ENCODE peak calls at places on chromosomes 4 and X, in six cellular contexts. D, L, H, O, X and K are unnamed samples.
A peak's percentile ranks its signal among the peaks of the same experiment; 100 is the strongest.

GRCh38 chrX:86028681-86029080 is 18.7 kb downstream of the CHM start:
- DNase-seq in H (no peak), O (no peak), L (no peak), X (no peak), D (no peak), K (no peak)

GRCh38 chr4:54228064-54228527 is 997 bp upstream of the PDGFRA start:
- DNase-seq in L (peak; percentile 91), H (peak; percentile 83), X (no peak), O (peak; percentile 85), D (peak; percentile 88), K (peak; percentile 52)

GRCh38 chrX:110425222-110425621 is 66.6 kb downstream of the RTL9 start:
- DNase-seq in H (no peak), D (peak; percentile 14), X (no peak), L (no peak), O (no peak), K (no peak)

GRCh38 chrX:66728818-66729271 is 90.0 kb upstream of the EDA2R start:
- DNase-seq in X (peak; percentile 39), L (peak; percentile 50), H (peak; percentile 67), O (peak; percentile 76), D (peak; percentile 92), K (no peak)

GRCh38 chr4:16187455-16187854 is 38.8 kb downstream of the TAPT1 start:
- DNase-seq in L (no peak), D (no peak), O (no peak), X (no peak), H (no peak), K (no peak)

GRCh38 chr4:138911903-138912713 is 103.5 kb upstream of the NOCT start:
- DNase-seq in X (no peak), D (no peak), L (no peak), O (no peak), H (no peak), K (no peak)

GRCh38 chrX:73836956-73837477 is 274.0 kb downstream of the CHIC1 start:
- DNase-seq in L (no peak), X (no peak), H (no peak), D (no peak), O (no peak), K (no peak)

GRCh38 chrX:68945603-68946228 is 116.9 kb downstream of the EFNB1 start:
- DNase-seq in X (no peak), L (peak; percentile 32), D (peak; percentile 70), O (peak; percentile 57), H (peak; percentile 29), K (no peak)

GRCh38 chr4:121062466-121062975 is 9.8 kb downstream of the NDNF start:
- DNase-seq in L (no peak), O (no peak), X (no peak), H (no peak), D (no peak), K (no peak)

GRCh38 chr4:86359944-86360478 is at the start of gene MAPK10:
- DNase-seq in X (peak; percentile 9), L (peak; percentile 74), O (peak; percentile 97), D (peak; percentile 92), H (peak; percentile 70), K (peak; percentile 31)

GRCh38 chrX:24190500-24191156 is 41.1 kb downstream of the ZFX start:
- DNase-seq in X (no peak), D (no peak), O (no peak), L (no peak), H (peak; percentile 27), K (no peak)

GRCh38 chr4:168304744-168305459 is 13.7 kb downstream of the DDX60 start:
- DNase-seq in D (no peak), X (no peak), H (peak; percentile 11), L (no peak), O (no peak), K (no peak)

GRCh38 chr4:101197350-101197749 is 150.0 kb downstream of the PPP3CA start:
- DNase-seq in D (no peak), H (no peak), X (no peak), O (no peak), L (no peak), K (no peak)

GRCh38 chrX:153667281-153667831 is 6.3 kb downstream of the PNCK start:
- DNase-seq in X (no peak), O (no peak), L (no peak), D (no peak), H (no peak), K (no peak)

GRCh38 chrX:638482-639131 is 8.0 kb downstream of the SHOX start:
- DNase-seq in O (no peak), H (no peak), X (no peak), D (no peak), L (no peak), K (no peak)

GRCh38 chr4:149914101-149914500 is 98.5 kb upstream of the IQCM start:
- DNase-seq in L (no peak), O (no peak), D (no peak), X (no peak), H (no peak), K (no peak)